ENCODE peak calls at places on chromosomes 4 and X, in five cellular contexts. N is CD8-positive, alpha-beta T cell; M is CD4-positive, CD25-positive, alpha-beta regulatory T cell; C is prostate gland; O is endothelial cell. B is an unnamed sample.

GRCh38 chr4:100258675-100259074 is 68.4 kb upstream of the DDIT4L start:
- DNase-seq in M (no peak), C (no peak), O (no peak), N (no peak), B (no peak)

GRCh38 chr4:16264798-16265197 is 38.5 kb upstream of the TAPT1 start:
- DNase-seq in M (peak), N (no peak), O (no peak), C (no peak), B (peak)

GRCh38 chr4:115121351-115122043 is 8.1 kb upstream of the NDST4 start:
- DNase-seq in O (no peak), M (no peak), N (no peak), C (no peak), B (no peak)

GRCh38 chr4:17846256-17846655 is 35.5 kb downstream of the NCAPG start:
- DNase-seq in O (no peak), N (no peak), C (no peak), M (no peak), B (no peak)

GRCh38 chrX:39639871-39640270 is 457.9 kb downstream of the BCOR start:
- DNase-seq in O (no peak), N (no peak), C (no peak), M (no peak), B (no peak)

GRCh38 chr4:3732076-3733028 is 33.8 kb upstream of the ADRA2C start:
- DNase-seq in M (no peak), O (no peak), C (no peak), N (no peak), B (no peak)

GRCh38 chrX:18377802-18378201 is 23.3 kb upstream of the SCML2 start:
- DNase-seq in C (no peak), N (no peak), O (peak), M (peak), B (peak)

GRCh38 chr4:185238261-185238681 is 28.9 kb downstream of the SNX25 start:
- DNase-seq in C (no peak), M (no peak), O (no peak), N (no peak), B (peak)

GRCh38 chr4:86032476-86033022 is 327.3 kb downstream of the MAPK10 start:
- DNase-seq in C (peak), N (no peak), O (no peak), M (no peak), B (peak)

GRCh38 chr4:158722917-158723793 is at the start of gene PPID:
- DNase-seq in N (peak), O (peak), C (peak), M (peak), B (peak)

GRCh38 chr4:137700751-137701150 is 168.5 kb upstream of the PCDH18 start:
- DNase-seq in O (no peak), C (no peak), N (no peak), M (no peak), B (no peak)

GRCh38 chrX:13937370-13938052 is 92.2 kb downstream of the GEMIN8 start:
- DNase-seq in C (no peak), N (no peak), M (no peak), O (no peak), B (peak)

GRCh38 chr4:171002246-171002645 is 811.0 kb upstream of the GALNTL6 start:
- DNase-seq in N (no peak), O (no peak), M (no peak), C (no peak), B (no peak)

GRCh38 chr4:108303488-108304177 is 134.9 kb upstream of the LEF1 start:
- DNase-seq in C (no peak), O (no peak), M (no peak), N (no peak), B (no peak)

B was measured in cardiac muscle cell.